ENCODE peak calls at places on chromosome 10, in four cellular contexts. E, J, O and U are unnamed samples.
A peak's percentile ranks its signal among the peaks of the same experiment; 100 is the strongest.

GRCh38 chr10:15313034-15313433 is 58.1 kb downstream of the FAM171A1 start:
- DNase-seq in E (no peak), J (no peak), O (no peak), U (no peak)

GRCh38 chr10:2263556-2263955 is 526.2 kb upstream of the ADARB2 start:
- DNase-seq in E (no peak), J (no peak), O (no peak), U (no peak)

GRCh38 chr10:24465899-24466615 is 257.1 kb downstream of the KIAA1217 start:
- DNase-seq in E (no peak), J (peak; percentile 45), O (peak; percentile 92), U (no peak)

GRCh38 chr10:102780246-102780645 is 36.5 kb downstream of the WBP1L start:
- DNase-seq in E (no peak), J (no peak), O (no peak), U (no peak)

GRCh38 chr10:97821308-97822038 is 28.2 kb upstream of the GOLGA7B start:
- DNase-seq in E (no peak), J (no peak), O (no peak), U (no peak)

GRCh38 chr10:16952610-16953009 is 135.4 kb upstream of the RSU1 start:
- DNase-seq in E (peak; percentile 44), J (no peak), O (no peak), U (no peak)

GRCh38 chr10:3071405-3072198 is 4.3 kb downstream of the PFKP start:
- DNase-seq in E (peak; percentile 47), J (no peak), O (no peak), U (no peak)

GRCh38 chr10:130399425-130399950 is 263.3 kb downstream of the GLRX3 start:
- DNase-seq in E (no peak), J (no peak), O (no peak), U (no peak)

GRCh38 chr10:85859859-85860258 is 506.7 kb downstream of the GRID1 start:
- DNase-seq in E (no peak), J (no peak), O (no peak), U (no peak)

GRCh38 chr10:124611738-124612137 is 132.4 kb downstream of the FAM53B start:
- DNase-seq in E (no peak), J (no peak), O (no peak), U (no peak)

GRCh38 chr10:93873427-93874115 is 20.2 kb upstream of the SLC35G1 start:
- DNase-seq in E (no peak), J (no peak), O (no peak), U (no peak)

GRCh38 chr10:94046152-94046551 is 52.4 kb downstream of the PLCE1 start:
- DNase-seq in E (no peak), J (no peak), O (no peak), U (no peak)

GRCh38 chr10:89805599-89806013 is 104.2 kb downstream of the KIF20B start:
- DNase-seq in E (no peak), J (peak; percentile 27), O (no peak), U (no peak)

GRCh38 chr10:59388577-59388976 is 26.2 kb upstream of the FAM13C start:
- DNase-seq in E (no peak), J (no peak), O (no peak), U (no peak)

GRCh38 chr10:1359599-1359955 is 303.4 kb downstream of the WDR37 start:
- DNase-seq in E (no peak), J (no peak), O (no peak), U (no peak)

GRCh38 chr10:11687779-11688447 is 54.3 kb upstream of the ECHDC3 start:
- DNase-seq in E (no peak), J (no peak), O (no peak), U (no peak)

GRCh38 chr10:129945941-129946760 is 17.9 kb downstream of the EBF3 start:
- DNase-seq in E (no peak), J (no peak), O (no peak), U (no peak)

GRCh38 chr10:110421512-110422138 is 76.1 kb upstream of the DUSP5 start:
- DNase-seq in E (peak; percentile 65), J (no peak), O (no peak), U (no peak)

GRCh38 chr10:112986791-112987190 is 36.7 kb downstream of the TCF7L2 start:
- DNase-seq in E (no peak), J (no peak), O (no peak), U (no peak)

GRCh38 chr10:13891542-13892431 is 305.0 kb downstream of the PRPF18 start:
- DNase-seq in E (no peak), J (no peak), O (no peak), U (peak; percentile 74)

GRCh38 chr10:63600540-63600939 is 79.3 kb downstream of the REEP3 start:
- DNase-seq in E (no peak), J (no peak), O (no peak), U (no peak)

GRCh38 chr10:48187713-48188541 is 86.6 kb downstream of the FRMPD2 start:
- DNase-seq in E (no peak), J (no peak), O (peak; percentile 76), U (no peak)

GRCh38 chr10:69359089-69360025 is 57.4 kb downstream of the TACR2 start:
- DNase-seq in E (no peak), J (no peak), O (no peak), U (no peak)

GRCh38 chr10:50375051-50375452 is 123.7 kb upstream of the ASAH2 start:
- DNase-seq in E (no peak), J (no peak), O (no peak), U (no peak)

GRCh38 chr10:1846050-1846449 is 108.7 kb upstream of the ADARB2 start:
- DNase-seq in E (no peak), J (no peak), O (no peak), U (no peak)

GRCh38 chr10:101006593-101007098 is 7.0 kb downstream of the LZTS2 start:
- DNase-seq in E (no peak), J (no peak), O (no peak), U (no peak)

GRCh38 chr10:31278279-31278941 is 40.6 kb upstream of the ZEB1 start:
- DNase-seq in E (peak; percentile 44), J (no peak), O (no peak), U (no peak)

GRCh38 chr10:68153473-68154210 is 44.4 kb downstream of the MYPN start:
- DNase-seq in E (no peak), J (no peak), O (peak; percentile 78), U (peak; percentile 44)

GRCh38 chr10:98389398-98389797 is 25.6 kb downstream of the PYROXD2 start:
- DNase-seq in E (no peak), J (no peak), O (no peak), U (no peak)

GRCh38 chr10:111137587-111137986 is 60.8 kb downstream of the ADRA2A start:
- DNase-seq in E (no peak), J (no peak), O (peak; percentile 18), U (no peak)

GRCh38 chr10:4260483-4260882 is 475.5 kb upstream of the KLF6 start:
- DNase-seq in E (no peak), J (no peak), O (no peak), U (no peak)

GRCh38 chr10:50362547-50363125 is 111.3 kb upstream of the ASAH2 start:
- DNase-seq in E (no peak), J (peak; percentile 79), O (no peak), U (no peak)

GRCh38 chr10:111126073-111126472 is 49.2 kb downstream of the ADRA2A start:
- DNase-seq in E (no peak), J (no peak), O (no peak), U (no peak)

GRCh38 chr10:114678806-114679205 is 20.7 kb upstream of the ABLIM1 start:
- DNase-seq in E (no peak), J (no peak), O (no peak), U (no peak)

DNA sequence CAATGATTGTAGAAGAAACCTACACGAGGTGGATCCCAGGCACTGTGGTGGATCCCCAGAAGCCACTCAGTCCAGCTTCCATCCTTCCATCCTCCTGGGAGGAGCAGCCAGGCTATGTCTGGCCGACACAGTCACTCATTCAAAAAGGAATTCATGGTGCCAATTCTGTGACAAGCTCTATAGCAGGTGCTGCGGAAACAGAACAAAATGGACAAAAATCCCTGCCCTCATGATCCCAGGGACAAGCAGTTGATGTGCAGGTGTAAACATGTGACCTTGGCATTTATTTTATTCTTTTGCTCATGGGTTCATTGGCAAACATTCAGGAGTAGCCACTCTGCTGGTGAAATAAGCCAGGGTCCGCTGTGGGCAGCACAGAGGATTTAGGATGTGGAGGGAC is 49.2 kb upstream of the FGFR2 start:
- DNase-seq in E (no peak), J (no peak), O (no peak), U (no peak)
- TF ChIP-seq SP1 in E (no peak), J (no peak), O (no peak), U (no peak)

DNA sequence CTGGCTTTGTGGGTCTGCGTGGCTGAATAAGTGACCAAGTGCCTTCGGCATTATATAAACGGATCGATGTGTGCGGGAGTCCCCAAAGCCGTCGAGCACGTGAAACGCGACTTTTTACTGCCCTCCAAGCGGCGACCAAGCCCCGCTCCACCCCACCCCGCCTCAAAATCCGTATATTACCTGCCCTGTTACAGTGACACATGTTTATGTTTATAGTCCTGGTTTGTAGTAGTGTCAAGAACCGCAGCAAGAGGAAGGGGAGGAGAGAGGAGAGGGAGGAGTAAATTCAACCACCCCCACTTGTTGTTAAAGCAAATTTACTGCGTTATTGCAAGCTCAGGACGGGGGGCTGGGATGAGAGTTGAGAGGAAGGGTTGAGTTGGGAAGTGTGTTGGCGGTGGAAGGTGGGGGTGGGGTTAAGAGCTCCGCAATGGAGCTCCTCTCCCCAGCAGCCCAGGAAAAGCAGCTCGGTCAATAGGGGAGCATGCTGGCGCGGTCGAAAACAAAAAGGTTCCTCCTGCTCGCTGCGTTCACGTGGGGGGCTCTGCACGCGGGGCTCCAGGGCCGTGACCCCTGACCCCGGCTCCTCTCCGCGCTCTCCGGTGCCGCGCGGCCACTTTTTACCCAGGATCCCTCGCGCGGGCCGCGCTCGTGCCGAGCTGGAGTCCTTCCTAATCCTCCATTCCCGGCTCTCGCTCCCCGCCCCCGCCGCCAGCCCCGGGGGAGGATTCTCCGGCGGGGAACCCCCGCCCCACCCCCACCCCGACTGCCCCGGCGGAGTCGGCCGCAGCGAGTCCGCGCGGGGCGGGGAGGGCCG is at the start of gene SKIDA1:
- DNase-seq in E (peak; percentile 88), J (no peak), O (peak; percentile 92), U (peak; percentile 62)
- TF ChIP-seq TARDBP in E (no peak), J (no peak), O (no peak), U (no peak)

DNA sequence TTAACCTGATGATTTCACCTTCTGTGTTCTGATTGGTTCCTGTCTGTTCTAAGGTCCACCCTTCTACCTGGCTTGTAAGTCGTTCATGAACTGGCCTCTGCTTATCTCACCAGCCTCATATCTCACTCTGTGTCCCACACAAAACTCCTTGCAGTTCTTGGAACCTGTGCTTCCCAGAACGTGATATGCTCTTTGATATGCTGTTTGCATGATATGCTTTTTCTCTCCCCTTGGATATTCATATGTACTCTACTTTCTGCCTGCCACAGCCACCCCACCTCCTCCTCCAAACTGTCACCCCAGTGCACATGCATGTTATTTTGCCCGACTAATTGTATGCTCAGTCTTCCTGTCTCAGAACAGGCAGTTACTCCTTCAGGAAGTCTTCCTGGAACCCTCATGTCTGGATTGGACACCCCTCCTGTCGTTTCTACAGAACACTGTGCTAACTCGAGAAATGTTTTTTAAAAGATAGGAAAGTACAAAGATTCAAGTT is 1.9 kb upstream of the ITPRIP start:
- DNase-seq in E (peak; percentile 88), J (no peak), O (no peak), U (no peak)
- TF ChIP-seq BHLHE40 in E (peak; percentile 85), J (no peak), O (no peak), U (no peak)

GRCh38 chr10:131905603-131906268 is 4.9 kb downstream of the PPP2R2D start:
- DNase-seq in E (no peak), J (no peak), O (no peak), U (no peak)
- TF ChIP-seq SP1 in E (no peak), J (no peak), O (no peak), U (no peak)

GRCh38 chr10:78972160-78972946 is 96.4 kb upstream of the ZMIZ1 start:
- DNase-seq in E (peak; percentile 87), J (no peak), O (peak; percentile 80), U (no peak)
- TF ChIP-seq TARDBP in E (peak; percentile 64), J (no peak), O (peak; percentile 89), U (no peak)